ENCODE peak calls at places on chromosomes 13 and 19, in eight cellular contexts. R is AG04450; V is ecto neural progenitor cell; E is SJSA1; A is NB4; S is CD8-positive, alpha-beta T cell; C is EL; J is progenitor cell of endocrine pancreas. T is an unnamed sample.

GRCh38 chr13:114015608-114016295 is 41.9 kb upstream of the C13orf46 start:
- DNase-seq in R (no peak), V (no peak), E (no peak), A (no peak), S (no peak), C (no peak), J (no peak), T (no peak)

GRCh38 chr13:41649659-41650058 is 192.3 kb downstream of the RGCC start:
- DNase-seq in R (no peak), V (no peak), E (no peak), A (no peak), S (no peak), C (peak), J (no peak), T (no peak)

GRCh38 chr19:33725567-33725966 is 71.1 kb upstream of the KCTD15 start:
- DNase-seq in R (no peak), V (no peak), E (no peak), A (no peak), S (no peak), C (no peak), J (no peak), T (no peak)

GRCh38 chr19:38216785-38217746 is 7.0 kb downstream of the DPF1 start:
- DNase-seq in R (no peak), V (no peak), E (no peak), A (no peak), S (no peak), C (no peak), J (no peak), T (no peak)

GRCh38 chr19:6822311-6822670 is 49.8 kb downstream of the VAV1 start:
- DNase-seq in R (no peak), V (no peak), E (no peak), A (no peak), S (no peak), C (no peak), J (no peak), T (no peak)

GRCh38 chr13:64239372-64239771 is 2823.7 kb upstream of the PCDH20 start:
- DNase-seq in R (no peak), V (no peak), E (peak), A (no peak), S (no peak), C (peak), J (no peak), T (no peak)

GRCh38 chr19:13881231-13881691 is 4.3 kb downstream of the NANOS3 start:
- DNase-seq in R (no peak), V (peak), E (no peak), A (peak), S (no peak), C (peak), J (no peak), T (no peak)

GRCh38 chr13:49821216-49821820 is 28.8 kb upstream of the KPNA3 start:
- DNase-seq in R (no peak), V (no peak), E (no peak), A (peak), S (no peak), C (no peak), J (no peak), T (no peak)

GRCh38 chr13:98181106-98181815 is 4.2 kb upstream of the RNF113B start:
- DNase-seq in R (no peak), V (no peak), E (no peak), A (no peak), S (no peak), C (no peak), J (no peak), T (no peak)

GRCh38 chr13:67877031-67877430 is 646.9 kb upstream of the PCDH9 start:
- DNase-seq in R (no peak), V (no peak), E (no peak), A (no peak), S (no peak), C (no peak), J (no peak), T (no peak)

T was measured in osteocyte.